ENCODE peak calls at places on chromosomes 7 and 10, in eight cellular contexts. One of them, this sample, is unnamed.

GRCh38 chr7:92785923-92786322 is 50.5 kb downstream of the CDK6 start:
- DNase-seq in upper lobe of left lung: no peak
- DNase-seq in GM23338: no peak
- DNase-seq in cardiac muscle cell: peak; percentile 81
- DNase-seq in testis: no peak
- DNase-seq in bronchial epithelial cell: peak; percentile 59
- DNase-seq in Peyer's patch: no peak
- DNase-seq in IMR-90: peak; percentile 71
- DNase-seq in this sample: no peak

GRCh38 chr7:121366852-121367431 is 29.2 kb downstream of the FAM3C start:
- DNase-seq in upper lobe of left lung: no peak
- DNase-seq in GM23338: peak; percentile 21
- DNase-seq in cardiac muscle cell: peak; percentile 67
- DNase-seq in testis: no peak
- DNase-seq in bronchial epithelial cell: peak; percentile 47
- DNase-seq in Peyer's patch: no peak
- DNase-seq in IMR-90: peak; percentile 48
- DNase-seq in this sample: no peak

GRCh38 chr10:93993782-93994668 is at the start of gene PLCE1:
- DNase-seq in upper lobe of left lung: peak; percentile 40
- DNase-seq in GM23338: peak; percentile 67
- DNase-seq in cardiac muscle cell: peak; percentile 54
- DNase-seq in testis: peak; percentile 65
- DNase-seq in bronchial epithelial cell: no peak
- DNase-seq in Peyer's patch: peak; percentile 69
- DNase-seq in IMR-90: peak; percentile 19
- DNase-seq in this sample: peak; percentile 85

GRCh38 chr7:50650057-50650664 is 85.0 kb upstream of the DDC start:
- DNase-seq in upper lobe of left lung: no peak
- DNase-seq in GM23338: no peak
- DNase-seq in cardiac muscle cell: no peak
- DNase-seq in testis: no peak
- DNase-seq in bronchial epithelial cell: peak; percentile 64
- DNase-seq in Peyer's patch: no peak
- DNase-seq in IMR-90: no peak
- DNase-seq in this sample: no peak

GRCh38 chr7:135245826-135246825 is 12.5 kb downstream of the STRA8 start:
- DNase-seq in upper lobe of left lung: no peak
- DNase-seq in GM23338: no peak
- DNase-seq in cardiac muscle cell: no peak
- DNase-seq in testis: no peak
- DNase-seq in bronchial epithelial cell: no peak
- DNase-seq in Peyer's patch: no peak
- DNase-seq in IMR-90: no peak
- DNase-seq in this sample: no peak

GRCh38 chr7:33932221-33932620 is 26.9 kb downstream of the BMPER start:
- DNase-seq in upper lobe of left lung: no peak
- DNase-seq in GM23338: no peak
- DNase-seq in cardiac muscle cell: no peak
- DNase-seq in testis: no peak
- DNase-seq in bronchial epithelial cell: no peak
- DNase-seq in Peyer's patch: no peak
- DNase-seq in IMR-90: no peak
- DNase-seq in this sample: no peak

GRCh38 chr7:47379629-47380324 is 202.1 kb downstream of the TNS3 start:
- DNase-seq in upper lobe of left lung: peak; percentile 53
- DNase-seq in GM23338: peak; percentile 42
- DNase-seq in cardiac muscle cell: peak; percentile 82
- DNase-seq in testis: peak; percentile 78
- DNase-seq in bronchial epithelial cell: peak; percentile 60
- DNase-seq in Peyer's patch: peak; percentile 84
- DNase-seq in IMR-90: peak; percentile 75
- DNase-seq in this sample: peak; percentile 84

GRCh38 chr7:114639456-114639855 is 224.8 kb downstream of the FOXP2 start:
- DNase-seq in upper lobe of left lung: no peak
- DNase-seq in GM23338: no peak
- DNase-seq in cardiac muscle cell: no peak
- DNase-seq in testis: no peak
- DNase-seq in bronchial epithelial cell: no peak
- DNase-seq in Peyer's patch: no peak
- DNase-seq in IMR-90: no peak
- DNase-seq in this sample: no peak

GRCh38 chr10:22285130-22285529 is 31.1 kb upstream of the COMMD3 start:
- DNase-seq in upper lobe of left lung: no peak
- DNase-seq in GM23338: no peak
- DNase-seq in cardiac muscle cell: no peak
- DNase-seq in testis: peak; percentile 28
- DNase-seq in bronchial epithelial cell: no peak
- DNase-seq in Peyer's patch: no peak
- DNase-seq in IMR-90: no peak
- DNase-seq in this sample: no peak

GRCh38 chr10:89745903-89746302 is 44.5 kb downstream of the KIF20B start:
- DNase-seq in upper lobe of left lung: no peak
- DNase-seq in GM23338: peak; percentile 23
- DNase-seq in cardiac muscle cell: no peak
- DNase-seq in testis: no peak
- DNase-seq in bronchial epithelial cell: no peak
- DNase-seq in Peyer's patch: no peak
- DNase-seq in IMR-90: no peak
- DNase-seq in this sample: no peak

GRCh38 chr10:34520084-34520483 is 295.0 kb downstream of the PARD3 start:
- DNase-seq in upper lobe of left lung: no peak
- DNase-seq in GM23338: no peak
- DNase-seq in cardiac muscle cell: no peak
- DNase-seq in testis: no peak
- DNase-seq in bronchial epithelial cell: peak; percentile 86
- DNase-seq in Peyer's patch: no peak
- DNase-seq in IMR-90: no peak
- DNase-seq in this sample: no peak

GRCh38 chr7:151861881-151862280 is 15.0 kb downstream of the PRKAG2 start:
- DNase-seq in upper lobe of left lung: no peak
- DNase-seq in GM23338: no peak
- DNase-seq in cardiac muscle cell: no peak
- DNase-seq in testis: no peak
- DNase-seq in bronchial epithelial cell: no peak
- DNase-seq in Peyer's patch: no peak
- DNase-seq in IMR-90: no peak
- DNase-seq in this sample: no peak

GRCh38 chr7:151860771-151861170 is 16.1 kb downstream of the PRKAG2 start:
- DNase-seq in upper lobe of left lung: no peak
- DNase-seq in GM23338: no peak
- DNase-seq in cardiac muscle cell: no peak
- DNase-seq in testis: no peak
- DNase-seq in bronchial epithelial cell: no peak
- DNase-seq in Peyer's patch: no peak
- DNase-seq in IMR-90: no peak
- DNase-seq in this sample: peak; percentile 4

GRCh38 chr7:151859111-151859947 is 17.6 kb downstream of the PRKAG2 start:
- DNase-seq in upper lobe of left lung: no peak
- DNase-seq in GM23338: no peak
- DNase-seq in cardiac muscle cell: no peak
- DNase-seq in testis: no peak
- DNase-seq in bronchial epithelial cell: no peak
- DNase-seq in Peyer's patch: no peak
- DNase-seq in IMR-90: no peak
- DNase-seq in this sample: peak; percentile 46

GRCh38 chr7:151858456-151858855 is 18.5 kb downstream of the PRKAG2 start:
- DNase-seq in upper lobe of left lung: no peak
- DNase-seq in GM23338: no peak
- DNase-seq in cardiac muscle cell: no peak
- DNase-seq in testis: no peak
- DNase-seq in bronchial epithelial cell: no peak
- DNase-seq in Peyer's patch: no peak
- DNase-seq in IMR-90: no peak
- DNase-seq in this sample: peak; percentile 2

DNA sequence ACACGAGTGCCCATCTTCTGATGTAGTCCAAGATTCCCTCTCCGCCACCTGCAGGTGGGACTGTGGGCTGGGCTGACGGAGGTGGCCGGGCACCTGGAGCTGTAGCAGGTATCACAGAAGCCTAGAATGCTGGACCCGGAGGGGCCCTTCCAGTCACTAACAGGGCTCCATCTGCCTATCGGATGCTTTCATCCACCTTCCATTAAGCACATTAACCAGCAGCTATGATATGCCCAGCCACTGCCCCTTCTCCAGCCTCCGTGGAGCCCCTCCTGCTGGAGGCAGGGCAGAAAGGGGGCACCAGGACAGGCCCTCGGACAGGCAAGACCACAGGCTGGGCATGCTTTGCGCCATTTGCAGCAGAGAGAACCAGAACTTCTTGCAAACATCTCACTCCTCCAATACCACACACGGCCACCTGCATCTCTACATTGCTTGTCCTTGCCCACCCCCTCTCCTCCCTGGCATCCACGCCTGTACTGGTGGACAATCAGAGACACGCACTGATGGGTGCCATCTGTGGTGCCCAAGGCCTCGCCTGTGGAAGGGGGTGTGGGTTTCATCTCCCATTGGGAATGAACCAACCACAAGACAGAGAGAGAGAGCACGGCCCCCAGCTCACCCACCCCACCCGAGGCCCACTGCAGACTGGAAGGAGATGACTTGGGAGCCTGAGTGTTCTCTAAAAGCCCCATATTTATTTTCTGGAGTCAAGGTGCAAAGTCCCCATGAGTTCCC is 16.8 kb downstream of the PRKAG2 start:
- DNase-seq in upper lobe of left lung: no peak
- DNase-seq in GM23338: no peak
- DNase-seq in cardiac muscle cell: no peak
- DNase-seq in testis: no peak
- DNase-seq in bronchial epithelial cell: no peak
- DNase-seq in Peyer's patch: no peak
- DNase-seq in IMR-90: no peak
- DNase-seq in this sample: no peak
- H3K4me3 ChIP-seq in upper lobe of left lung: no peak overlapping the region
- H3K4me3 ChIP-seq in GM23338: no peak overlapping the region
- H3K4me3 ChIP-seq in cardiac muscle cell: no peak overlapping the region
- H3K4me3 ChIP-seq in testis: no peak overlapping the region
- H3K4me3 ChIP-seq in bronchial epithelial cell: no peak overlapping the region
- H3K4me3 ChIP-seq in Peyer's patch: no peak overlapping the region
- H3K4me3 ChIP-seq in IMR-90: no peak overlapping the region
- H3K4me3 ChIP-seq in this sample: no peak overlapping the region

GRCh38 chr10:3068968-3069737 is 1.8 kb downstream of the PFKP start:
- DNase-seq in upper lobe of left lung: no peak
- DNase-seq in GM23338: peak; percentile 63
- DNase-seq in cardiac muscle cell: peak; percentile 40
- DNase-seq in testis: no peak
- DNase-seq in bronchial epithelial cell: no peak
- DNase-seq in Peyer's patch: no peak
- DNase-seq in IMR-90: peak; percentile 27
- DNase-seq in this sample: no peak

GRCh38 chr10:3071405-3072198 is 4.3 kb downstream of the PFKP start:
- DNase-seq in upper lobe of left lung: no peak
- DNase-seq in GM23338: no peak
- DNase-seq in cardiac muscle cell: peak; percentile 50
- DNase-seq in testis: no peak
- DNase-seq in bronchial epithelial cell: peak; percentile 96
- DNase-seq in Peyer's patch: peak; percentile 64
- DNase-seq in IMR-90: peak; percentile 96
- DNase-seq in this sample: no peak

GRCh38 chr10:3067859-3068179 is 471 bp downstream of the PFKP start:
- DNase-seq in upper lobe of left lung: no peak
- DNase-seq in GM23338: peak; percentile 47
- DNase-seq in cardiac muscle cell: no peak
- DNase-seq in testis: no peak
- DNase-seq in bronchial epithelial cell: no peak
- DNase-seq in Peyer's patch: no peak
- DNase-seq in IMR-90: no peak
- DNase-seq in this sample: no peak

GRCh38 chr10:3068201-3068967 is 1.0 kb downstream of the PFKP start:
- DNase-seq in upper lobe of left lung: peak; percentile 54
- DNase-seq in GM23338: peak; percentile 68
- DNase-seq in cardiac muscle cell: peak; percentile 78
- DNase-seq in testis: peak; percentile 54
- DNase-seq in bronchial epithelial cell: no peak
- DNase-seq in Peyer's patch: peak; percentile 76
- DNase-seq in IMR-90: peak; percentile 54
- DNase-seq in this sample: peak; percentile 81

GRCh38 chr10:3069876-3070275 is 2.5 kb downstream of the PFKP start:
- DNase-seq in upper lobe of left lung: no peak
- DNase-seq in GM23338: no peak
- DNase-seq in cardiac muscle cell: no peak
- DNase-seq in testis: no peak
- DNase-seq in bronchial epithelial cell: no peak
- DNase-seq in Peyer's patch: no peak
- DNase-seq in IMR-90: no peak
- DNase-seq in this sample: no peak
- H3K4me3 ChIP-seq in upper lobe of left lung: no peak overlapping the region
- H3K4me3 ChIP-seq in GM23338: no peak overlapping the region
- H3K4me3 ChIP-seq in cardiac muscle cell: peak overlapping the region; percentile 92
- H3K4me3 ChIP-seq in testis: no peak overlapping the region
- H3K4me3 ChIP-seq in bronchial epithelial cell: no peak overlapping the region
- H3K4me3 ChIP-seq in Peyer's patch: no peak overlapping the region
- H3K4me3 ChIP-seq in IMR-90: peak overlapping the region; percentile 100
- H3K4me3 ChIP-seq in this sample: no peak overlapping the region

DNA sequence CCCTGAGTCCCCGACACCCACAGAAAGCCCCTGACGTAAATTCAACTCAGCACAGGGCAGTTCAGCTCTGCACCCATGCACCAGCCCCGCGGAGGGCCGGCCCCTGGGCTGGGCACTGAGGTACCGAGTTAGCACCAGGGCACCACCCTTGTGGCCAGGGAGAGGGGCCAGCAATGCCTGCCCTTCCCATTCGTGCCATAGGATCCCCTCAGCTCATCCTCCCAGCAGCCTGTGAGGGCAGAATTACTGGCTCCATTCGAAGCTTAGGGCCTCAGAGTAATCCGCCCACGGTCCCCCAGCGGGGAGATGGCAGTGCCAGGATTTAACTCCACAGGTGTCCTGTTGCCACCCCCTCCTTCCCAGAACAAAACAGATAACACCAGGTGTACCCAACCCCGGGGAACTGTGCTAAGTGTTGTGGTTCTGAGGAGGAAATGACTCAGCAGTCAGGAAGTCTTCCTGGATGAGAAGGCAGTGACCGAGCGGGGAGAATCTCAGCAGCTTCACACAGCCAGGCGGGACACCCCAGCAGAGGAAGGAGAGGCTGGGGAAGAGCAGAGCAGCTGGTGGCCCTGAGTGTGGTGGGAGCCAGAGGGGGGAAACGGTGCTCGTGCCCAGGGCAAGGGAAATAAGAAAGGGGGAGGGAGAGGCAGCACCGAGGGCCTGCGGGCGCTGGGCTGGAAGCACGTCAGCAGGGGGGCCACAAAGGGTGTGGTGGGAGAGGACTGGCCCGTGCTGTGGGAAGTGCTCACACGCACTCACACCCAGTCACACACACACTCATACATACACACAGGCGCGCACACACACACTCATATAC is 59.6 kb upstream of the CHST15 start:
- DNase-seq in upper lobe of left lung: peak; percentile 81
- DNase-seq in GM23338: peak; percentile 23
- DNase-seq in cardiac muscle cell: peak; percentile 85
- DNase-seq in testis: no peak
- DNase-seq in bronchial epithelial cell: peak; percentile 96
- DNase-seq in Peyer's patch: peak; percentile 79
- DNase-seq in IMR-90: peak; percentile 63
- DNase-seq in this sample: peak; percentile 71
- H3K4me3 ChIP-seq in upper lobe of left lung: no peak overlapping the region
- H3K4me3 ChIP-seq in GM23338: no peak overlapping the region
- H3K4me3 ChIP-seq in cardiac muscle cell: no peak overlapping the region
- H3K4me3 ChIP-seq in testis: no peak overlapping the region
- H3K4me3 ChIP-seq in bronchial epithelial cell: peak overlapping the region; percentile 9
- H3K4me3 ChIP-seq in Peyer's patch: peak overlapping the region; percentile 20
- H3K4me3 ChIP-seq in IMR-90: no peak overlapping the region
- H3K4me3 ChIP-seq in this sample: no peak overlapping the region

GRCh38 chr7:27104244-27105149 is 2.0 kb upstream of the HOXA2 start:
- DNase-seq in upper lobe of left lung: no peak
- DNase-seq in GM23338: no peak
- DNase-seq in cardiac muscle cell: no peak
- DNase-seq in testis: no peak
- DNase-seq in bronchial epithelial cell: no peak
- DNase-seq in Peyer's patch: no peak
- DNase-seq in IMR-90: peak; percentile 78
- DNase-seq in this sample: no peak
- H3K4me3 ChIP-seq in upper lobe of left lung: no peak overlapping the region
- H3K4me3 ChIP-seq in GM23338: no peak overlapping the region
- H3K4me3 ChIP-seq in cardiac muscle cell: no peak overlapping the region
- H3K4me3 ChIP-seq in testis: no peak overlapping the region
- H3K4me3 ChIP-seq in bronchial epithelial cell: no peak overlapping the region
- H3K4me3 ChIP-seq in Peyer's patch: no peak overlapping the region
- H3K4me3 ChIP-seq in IMR-90: no peak overlapping the region
- H3K4me3 ChIP-seq in this sample: no peak overlapping the region

This sample was measured in mucosa of descending colon.